ENCODE peak calls at places on chromosomes 13 and 19, in nine cellular contexts. L, R, M, E, A, X, Q, P and Y are unnamed samples.

GRCh38 chr19:45767410-45767880 is 1.6 kb downstream of the SIX5 start:
- DNase-seq in M (peak; percentile 88), E (peak; percentile 81), R (peak; percentile 83), P (no peak), Q (peak; percentile 87), L (peak; percentile 87), X (peak; percentile 89), A (peak; percentile 77), Y (peak; percentile 77)

GRCh38 chr19:28409859-28410258 is 803.1 kb downstream of the UQCRFS1 start:
- DNase-seq in E (no peak), X (no peak), R (no peak), M (no peak), P (no peak), A (no peak), L (no peak), Q (no peak), Y (no peak)

GRCh38 chr13:20610006-20610405 is 43.0 kb downstream of the IFT88 start:
- DNase-seq in X (peak; percentile 48), P (no peak), R (no peak), Q (no peak), A (no peak), L (no peak), E (no peak), M (no peak), Y (no peak)

GRCh38 chr19:48596679-48597465 is 9.7 kb upstream of the SPACA4 start:
- DNase-seq in X (no peak), M (no peak), L (no peak), P (peak; percentile 55), A (no peak), E (no peak), Q (no peak), R (no peak), Y (no peak)

GRCh38 chr19:7534531-7534980 is 961 bp upstream of the PNPLA6 start:
- DNase-seq in Q (peak; percentile 71), E (peak; percentile 63), L (peak; percentile 72), X (peak; percentile 87), M (no peak), R (peak; percentile 71), P (peak; percentile 56), A (peak; percentile 61), Y (peak; percentile 40)

GRCh38 chr13:39779337-39780270 is 124.1 kb downstream of the COG6 start:
- DNase-seq in X (peak; percentile 36), Q (no peak), L (no peak), M (no peak), A (no peak), P (peak; percentile 70), E (no peak), R (no peak), Y (no peak)

GRCh38 chr19:32767951-32768679 is 48.5 kb downstream of the TDRD12 start:
- DNase-seq in P (no peak), E (no peak), M (no peak), X (no peak), L (no peak), Q (no peak), A (no peak), R (no peak), Y (no peak)

GRCh38 chr13:26062853-26063444 is 11.1 kb upstream of the SHISA2 start:
- DNase-seq in M (no peak), L (no peak), Q (no peak), X (peak; percentile 33), P (peak; percentile 33), R (no peak), E (no peak), A (no peak), Y (peak; percentile 49)

GRCh38 chr13:104008571-104009435 is 942.6 kb upstream of the SLC10A2 start:
- DNase-seq in P (no peak), X (peak; percentile 90), E (no peak), R (no peak), M (no peak), Q (no peak), A (no peak), L (no peak), Y (no peak)

GRCh38 chr13:85693889-85694511 is 105.2 kb downstream of the SLITRK6 start:
- DNase-seq in Q (no peak), A (no peak), E (no peak), L (no peak), X (peak; percentile 44), P (no peak), R (no peak), M (no peak), Y (no peak)

GRCh38 chr13:68304287-68304893 is 1074.3 kb upstream of the PCDH9 start:
- DNase-seq in Q (no peak), R (no peak), L (no peak), M (no peak), E (no peak), A (no peak), P (no peak), X (no peak), Y (no peak)

GRCh38 chr19:18097993-18098890 is 664 bp downstream of the MAST3 start:
- DNase-seq in M (no peak), P (no peak), E (no peak), L (no peak), X (no peak), R (no peak), Q (no peak), A (no peak), Y (no peak)

GRCh38 chr13:63490149-63490548 is 2074.5 kb upstream of the PCDH20 start:
- DNase-seq in Q (no peak), E (no peak), A (no peak), L (no peak), X (no peak), R (no peak), P (no peak), M (no peak), Y (no peak)

GRCh38 chr13:101127741-101128353 is 288.5 kb downstream of the NALCN start:
- DNase-seq in Q (no peak), L (no peak), P (no peak), M (no peak), X (peak; percentile 53), R (no peak), E (no peak), A (no peak), Y (no peak)

GRCh38 chr19:55454787-55455243 is 6.6 kb downstream of the ISOC2 start:
- DNase-seq in M (no peak), R (no peak), L (no peak), A (no peak), P (peak; percentile 49), E (no peak), X (peak; percentile 22), Q (no peak), Y (no peak)

GRCh38 chr19:10431254-10431942 is 11.1 kb downstream of the PDE4A start:
- DNase-seq in M (peak; percentile 51), E (peak; percentile 32), A (peak; percentile 76), L (no peak), P (peak; percentile 66), X (no peak), Q (peak; percentile 59), R (peak; percentile 31), Y (peak; percentile 44)

GRCh38 chr19:35056513-35057063 is 15.1 kb downstream of the HPN start:
- DNase-seq in A (peak; percentile 7), M (peak; percentile 2), X (no peak), E (no peak), L (peak; percentile 1), P (no peak), R (no peak), Q (no peak), Y (no peak)

GRCh38 chr19:35054626-35055025 is 13.1 kb downstream of the HPN start:
- DNase-seq in R (no peak), X (no peak), P (no peak), Q (no peak), L (no peak), A (peak; percentile 4), M (peak; percentile 3), E (no peak), Y (no peak)

GRCh38 chr19:35058370-35058769 is 16.8 kb downstream of the HPN start:
- DNase-seq in Q (no peak), P (no peak), X (no peak), E (no peak), L (no peak), M (no peak), A (no peak), R (no peak), Y (no peak)

GRCh38 chr19:35053667-35054293 is 12.3 kb downstream of the HPN start:
- DNase-seq in M (peak; percentile 0), L (peak; percentile 14), X (no peak), R (no peak), A (peak; percentile 18), E (no peak), P (no peak), Q (no peak), Y (no peak)

DNA sequence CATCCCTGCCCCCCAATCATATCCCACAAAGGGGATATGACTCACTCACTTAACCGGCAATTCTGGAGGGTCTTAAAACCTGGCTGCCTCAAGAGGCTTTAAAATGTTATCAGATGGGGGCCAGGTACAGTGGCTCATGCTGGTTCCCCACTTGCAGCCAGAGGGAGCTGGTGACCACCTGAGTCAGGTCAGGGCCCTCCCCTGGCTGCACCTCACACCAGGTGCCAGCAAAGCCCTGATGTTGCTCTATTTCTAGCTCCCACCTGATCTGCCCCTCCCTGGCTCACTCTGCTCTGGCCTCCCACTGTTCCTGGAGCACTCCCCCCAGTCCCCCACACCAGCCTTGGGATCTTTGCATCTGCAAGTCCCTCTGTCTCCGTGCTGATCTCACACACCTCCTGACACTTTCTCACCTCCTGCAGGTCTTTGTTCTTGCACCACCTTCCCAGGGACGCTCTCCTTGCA is 14.2 kb downstream of the HPN start:
- DNase-seq in M (peak; percentile 18), E (no peak), A (peak; percentile 26), P (peak; percentile 38), X (no peak), Q (no peak), L (no peak), R (no peak), Y (no peak)
- TF ChIP-seq CTCF in M (no peak), E (no peak), A (peak; percentile 6), P (peak; percentile 24), X (no peak), Q (no peak), L (no peak), R (no peak), Y (no peak)

GRCh38 chr19:2064395-2064787 is 13.3 kb upstream of the MKNK2 start:
- DNase-seq in A (no peak), R (no peak), E (no peak), Q (peak; percentile 88), L (no peak), P (no peak), X (no peak), M (no peak), Y (no peak)
- H3K27ac ChIP-seq in A (peak overlapping the region; percentile 73), R (peak overlapping the region; percentile 61), E (peak overlapping the region; percentile 100), Q (peak overlapping the region; percentile 97), L (peak overlapping the region; percentile 77), P (no peak overlapping the region), X (no peak overlapping the region), M (no peak overlapping the region), Y (peak overlapping the region; percentile 69)

GRCh38 chr19:1826557-1827521 is 14.8 kb upstream of the ATP8B3 start:
- DNase-seq in R (peak; percentile 39), A (no peak), L (no peak), E (no peak), X (no peak), P (no peak), Q (no peak), M (peak; percentile 41), Y (no peak)
- H3K36me3 ChIP-seq in R (no peaks in the 10 kb centered on the region), A (peaks cover 78% of the 10 kb centered on the region), L (peaks cover 73% of the 10 kb centered on the region), E (peaks cover 74% of the 10 kb centered on the region), X (peaks cover 27% of the 10 kb centered on the region), P (peaks cover 9% of the 10 kb centered on the region), Q (peaks cover 3% of the 10 kb centered on the region), M (no peaks in the 10 kb centered on the region), Y (peaks cover 88% of the 10 kb centered on the region)

DNA sequence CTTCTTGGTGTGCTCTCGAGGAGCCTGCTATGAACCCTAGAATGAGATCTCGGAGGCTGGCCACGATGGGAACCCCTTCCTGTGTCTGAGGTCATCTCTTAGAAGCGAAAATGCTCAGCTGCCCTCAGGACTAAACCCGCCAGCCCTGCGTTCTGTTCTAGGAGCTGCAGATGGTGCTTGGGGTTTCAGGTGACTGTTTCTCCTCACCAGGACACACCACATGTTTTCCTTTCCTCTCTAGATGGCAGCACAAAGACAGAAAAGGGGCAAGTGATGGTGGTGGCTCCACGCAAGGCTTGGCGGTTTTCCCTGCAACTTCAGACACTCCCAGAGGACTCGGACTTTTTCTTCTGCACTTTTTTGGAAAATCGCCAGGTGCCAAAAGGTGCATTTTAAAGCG is 60.1 kb downstream of the RNASEH2B start:
- DNase-seq in X (no peak), P (no peak), E (no peak), Q (no peak), R (no peak), A (no peak), L (no peak), M (no peak), Y (no peak)
- TF ChIP-seq CTCF in X (no peak), P (no peak), E (peak; percentile 19), Q (no peak), R (no peak), A (no peak), L (peak; percentile 19), M (no peak), Y (no peak)